ENCODE peak calls at places on chromosomes 2 and 18, in four cellular contexts. F, E, A and M are unnamed samples.

GRCh38 chr2:2014251-2014761 is 270.0 kb upstream of the PXDN start:
- DNase-seq in F (no peak), E (no peak), A (no peak), M (no peak)

GRCh38 chr2:45843136-45843535 is 191.7 kb downstream of the PRKCE start:
- DNase-seq in F (no peak), E (no peak), A (no peak), M (no peak)

GRCh38 chr2:61018319-61018750 is 280 bp upstream of the PUS10 start:
- DNase-seq in F (no peak), E (no peak), A (no peak), M (peak; percentile 9)

GRCh38 chr2:10658041-10658913 is 31.5 kb downstream of the NOL10 start:
- DNase-seq in F (no peak), E (no peak), A (no peak), M (no peak)

GRCh38 chr2:10448646-10449480 is 736 bp upstream of the ODC1 start:
- DNase-seq in F (no peak), E (peak; percentile 90), A (peak; percentile 65), M (peak; percentile 23)

GRCh38 chr2:240412211-240412830 is 23.1 kb upstream of the GPC1 start:
- DNase-seq in F (no peak), E (no peak), A (no peak), M (no peak)

GRCh38 chr18:58911241-58911640 is 46.6 kb downstream of the ZNF532 start:
- DNase-seq in F (no peak), E (no peak), A (no peak), M (no peak)

GRCh38 chr2:71686781-71687180 is 233.4 kb downstream of the DYSF start:
- DNase-seq in F (no peak), E (no peak), A (no peak), M (no peak)

GRCh38 chr2:187213788-187214187 is 234.3 kb downstream of the CALCRL start:
- DNase-seq in F (no peak), E (no peak), A (no peak), M (no peak)

DNA sequence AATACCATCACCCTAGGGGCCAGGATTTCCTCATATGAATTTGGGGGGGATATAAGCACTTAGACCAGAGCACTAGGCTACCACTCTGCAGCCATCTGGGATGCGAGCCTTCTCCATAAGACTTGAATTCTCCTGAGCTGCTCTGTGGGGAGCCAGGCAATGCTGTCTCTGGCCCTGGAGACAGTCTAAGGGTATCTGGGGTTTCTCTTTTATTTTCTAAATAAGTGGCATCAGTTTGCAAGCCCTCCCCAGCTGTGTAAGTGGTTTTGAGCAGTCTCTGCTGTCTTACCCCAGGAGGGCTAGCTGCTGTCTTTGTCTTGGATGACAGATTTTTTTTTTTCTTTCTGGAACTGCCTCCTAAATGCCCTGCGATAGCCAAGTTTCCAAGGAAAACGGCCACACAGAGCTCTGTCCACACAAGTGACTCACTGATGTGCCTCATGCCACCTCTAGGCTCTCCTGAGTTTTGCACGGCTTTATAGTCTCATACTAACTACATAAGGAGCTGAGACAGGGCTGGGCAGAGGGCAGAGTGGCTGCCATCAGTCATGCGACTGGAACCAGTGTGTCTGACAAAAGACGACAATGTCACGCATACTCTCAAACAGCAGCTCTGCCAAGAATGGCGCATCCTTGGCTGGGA is 37.2 kb upstream of the THOC1 start:
- DNase-seq in F (no peak), E (no peak), A (no peak), M (no peak)
- TF ChIP-seq FOXK2 in F (no peak), E (no peak), A (no peak), M (no peak)

GRCh38 chr2:127024769-127025356 is 82.1 kb downstream of the BIN1 start:
- DNase-seq in F (no peak), E (no peak), A (no peak), M (peak; percentile 46)
- TF ChIP-seq TARDBP in F (no peak), E (no peak), A (no peak), M (no peak)

GRCh38 chr18:68387246-68387645 is 327.7 kb downstream of the TMX3 start:
- DNase-seq in F (no peak), E (no peak), A (no peak), M (no peak)
- TF ChIP-seq FOXM1 in F (no peak), E (no peak), A (no peak), M (no peak)

GRCh38 chr18:22223263-22223960 is 54.0 kb downstream of the GATA6 start:
- DNase-seq in F (peak; percentile 64), E (peak; percentile 36), A (no peak), M (peak; percentile 69)

GRCh38 chr18:22224339-22224738 is 55.0 kb downstream of the GATA6 start:
- DNase-seq in F (no peak), E (no peak), A (no peak), M (no peak)

GRCh38 chr18:22223961-22224322 is 54.6 kb downstream of the GATA6 start:
- DNase-seq in F (no peak), E (no peak), A (no peak), M (no peak)

GRCh38 chr18:22221350-22221749 is 52.0 kb downstream of the GATA6 start:
- DNase-seq in F (no peak), E (no peak), A (no peak), M (no peak)

DNA sequence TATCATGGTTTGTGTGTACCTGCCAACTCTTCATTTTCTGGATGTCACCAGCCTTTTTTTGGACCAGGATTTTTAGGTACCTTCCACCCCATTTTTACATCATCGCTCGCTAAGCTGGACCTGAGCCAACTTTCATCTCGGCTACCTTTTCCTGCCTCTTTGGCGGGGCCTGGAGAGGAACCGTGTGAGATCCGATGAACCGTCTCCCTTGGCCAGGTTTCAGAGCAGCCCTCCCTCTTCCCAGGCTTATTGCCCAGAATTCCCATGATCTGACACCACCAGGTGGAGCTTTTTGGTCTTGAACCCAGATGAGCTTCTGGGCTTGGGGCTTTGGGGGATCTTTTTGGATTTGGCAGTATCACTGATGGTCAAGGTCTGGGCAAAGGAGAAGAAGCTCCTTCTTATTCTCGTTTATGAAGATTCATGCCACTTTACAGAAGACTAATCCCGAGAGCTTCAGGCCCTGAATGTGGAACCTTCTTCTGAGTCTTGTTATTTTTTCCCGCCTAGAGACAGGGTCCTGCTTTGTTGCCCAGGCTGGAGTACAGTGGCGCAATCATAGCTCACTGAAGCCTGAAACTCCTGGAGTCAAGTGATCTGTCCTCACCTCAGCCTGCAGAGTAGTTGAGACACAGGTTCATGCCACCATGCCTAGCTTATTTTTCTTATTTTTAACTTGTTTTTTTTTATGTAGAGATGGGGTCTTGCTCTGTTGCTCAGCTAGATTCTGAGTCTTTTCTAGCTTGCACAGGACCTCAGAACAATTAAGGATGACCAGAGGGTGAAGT is 50.4 kb downstream of the GATA6 start:
- DNase-seq in F (no peak), E (no peak), A (no peak), M (peak; percentile 40)
- TF ChIP-seq FOXK2 in F (no peak), E (no peak), A (no peak), M (no peak)

GRCh38 chr18:73118121-73118816 is 250.5 kb upstream of the NETO1 start:
- DNase-seq in F (no peak), E (no peak), A (no peak), M (no peak)
- TF ChIP-seq TARDBP in F (no peak), E (no peak), A (no peak), M (no peak)

GRCh38 chr18:46067431-46068007 is 4.5 kb downstream of the PSTPIP2 start:
- DNase-seq in F (no peak), E (peak; percentile 45), A (no peak), M (no peak)
- TF ChIP-seq FOXM1 in F (no peak), E (no peak), A (no peak), M (no peak)

GRCh38 chr2:113407446-113408099 is 29.9 kb upstream of the ZNG1B start:
- DNase-seq in F (no peak), E (peak; percentile 81), A (no peak), M (peak; percentile 25)
- TF ChIP-seq FOXK2 in F (no peak), E (no peak), A (no peak), M (no peak)

DNA sequence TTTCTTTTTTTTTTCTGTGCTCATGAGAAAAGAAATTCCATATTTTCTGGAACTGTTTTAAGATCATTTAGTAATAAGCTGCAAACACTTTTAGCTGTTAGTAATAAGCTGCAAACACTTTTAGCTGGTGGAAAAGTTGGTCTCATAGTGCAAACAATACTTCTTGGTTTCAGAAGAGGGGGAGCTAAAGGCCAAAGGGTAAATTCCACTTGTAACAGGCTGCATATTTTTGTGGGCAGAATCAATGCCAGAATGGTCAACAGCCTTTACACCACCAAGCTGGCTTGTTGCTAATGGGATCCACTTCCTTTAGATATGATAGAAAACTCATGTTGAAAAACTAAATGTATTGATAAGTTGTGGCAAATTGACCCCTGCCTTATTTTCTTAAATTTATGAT is 356.8 kb downstream of the NR4A2 start:
- DNase-seq in F (no peak), E (peak; percentile 91), A (no peak), M (no peak)
- TF ChIP-seq TARDBP in F (no peak), E (peak; percentile 68), A (no peak), M (no peak)

GRCh38 chr2:69027060-69027459 is 14.1 kb downstream of the ANTXR1 start:
- DNase-seq in F (no peak), E (no peak), A (no peak), M (no peak)
- TF ChIP-seq FOXM1 in F (no peak), E (no peak), A (no peak), M (no peak)

DNA sequence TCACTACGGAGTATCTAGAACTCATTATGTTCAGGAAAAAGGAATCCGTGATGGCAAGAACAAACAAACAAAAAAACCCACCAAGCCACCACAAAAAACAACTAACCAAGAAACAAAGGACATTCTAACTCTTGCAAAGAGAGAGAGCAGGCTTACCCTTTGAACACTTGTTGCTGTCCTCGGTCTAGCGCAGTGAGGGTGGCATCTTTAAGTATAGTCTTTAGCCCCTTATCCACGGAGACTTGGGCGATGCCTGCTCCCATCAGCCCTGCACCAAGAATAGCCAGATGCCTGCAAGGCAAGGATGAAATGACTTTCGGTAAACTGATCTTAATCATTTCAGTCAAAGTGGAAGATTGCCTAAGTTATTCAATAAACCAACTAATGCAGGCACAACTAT is 31.0 kb downstream of the GAREM2 start:
- DNase-seq in F (no peak), E (no peak), A (no peak), M (no peak)
- TF ChIP-seq FOXK2 in F (no peak), E (no peak), A (no peak), M (no peak)